ENCODE peak calls at places on chromosome 14, in six cellular contexts. Y is NCI-H1105, A is memory B cell, Z is M059J, Q is gastrocnemius medialis, F is mucosa of descending colon. X is an unnamed sample.

GRCh38 chr14:103206023-103206481 is 82.8 kb downstream of the TNFAIP2 start:
- DNase-seq in Y (no peak), A (no peak), Z (no peak), Q (no peak), F (no peak), X (no peak)

GRCh38 chr14:23302290-23303225 is at the start of gene PPP1R3E:
- DNase-seq in Y (peak), A (peak), Z (peak), Q (peak), F (peak), X (no peak)

GRCh38 chr14:37150414-37150813 is 22.0 kb downstream of the SLC25A21 start:
- DNase-seq in Y (peak), A (no peak), Z (peak), Q (no peak), F (no peak), X (no peak)

GRCh38 chr14:52703225-52703624 is 3.8 kb upstream of the PSMC6 start:
- DNase-seq in Y (no peak), A (no peak), Z (peak), Q (no peak), F (no peak), X (no peak)

GRCh38 chr14:67413806-67414769 is 2.1 kb upstream of the PLEK2 start:
- DNase-seq in Y (no peak), A (no peak), Z (peak), Q (no peak), F (no peak), X (peak)

GRCh38 chr14:75794615-75795038 is 133.6 kb downstream of the TTLL5 start:
- DNase-seq in Y (no peak), A (no peak), Z (peak), Q (no peak), F (no peak), X (no peak)

GRCh38 chr14:92217956-92218355 is 96.2 kb downstream of the CPSF2 start:
- DNase-seq in Y (no peak), A (no peak), Z (no peak), Q (no peak), F (no peak), X (no peak)

GRCh38 chr14:99592933-99593753 is 10.9 kb downstream of the CCDC85C start:
- DNase-seq in Y (no peak), A (no peak), Z (no peak), Q (no peak), F (peak), X (no peak)

GRCh38 chr14:101072945-101073597 is 169.5 kb upstream of the RTL1 start:
- DNase-seq in Y (no peak), A (no peak), Z (peak), Q (no peak), F (peak), X (peak)

GRCh38 chr14:56102901-56103409 is 15.3 kb upstream of the PELI2 start:
- DNase-seq in Y (no peak), A (no peak), Z (no peak), Q (no peak), F (no peak), X (no peak)

GRCh38 chr14:100717371-100717770 is 9.3 kb upstream of the DLK1 start:
- DNase-seq in Y (no peak), A (no peak), Z (no peak), Q (no peak), F (no peak), X (no peak)